ENCODE peak calls at places on chromosome 11, in seven cellular contexts. U is NCI-H1092; A is WTC11; M is GM23338; N is EH; Y is activated CD4-positive, alpha-beta T cell treated with anti-CD3 and anti-CD28 coated beads, Interleukin-2, amount 50 U/mL, for 4 hours; V is stimulated activated CD4-positive, alpha-beta T cell treated with anti-CD3 and anti-CD28 coated beads, Interleukin-2, amount 100 ng/mL, for 48 hours. E is an unnamed sample.
A peak's percentile ranks its signal among the peaks of the same experiment; 100 is the strongest.

GRCh38 chr11:13486926-13487660 is 8.7 kb downstream of the PTH start:
- DNase-seq in U (no peak), A (peak; percentile 88), M (peak; percentile 87), N (no peak), Y (peak; percentile 50), V (peak; percentile 62), E (no peak)

GRCh38 chr11:134913999-134914590 is 502.1 kb upstream of the B3GAT1 start:
- DNase-seq in U (no peak), A (no peak), M (no peak), N (no peak), Y (no peak), V (no peak), E (no peak)

GRCh38 chr11:3627291-3627690 is 14.5 kb downstream of the ART5 start:
- DNase-seq in U (no peak), A (no peak), M (no peak), N (peak; percentile 89), Y (no peak), V (no peak), E (peak; percentile 98)

GRCh38 chr11:63880031-63880841 is 36.7 kb downstream of the RCOR2 start:
- DNase-seq in U (no peak), A (no peak), M (no peak), N (peak; percentile 82), Y (no peak), V (no peak), E (peak; percentile 36)

GRCh38 chr11:75084883-75085282 is 11.8 kb downstream of the OR2AT4 start:
- DNase-seq in U (no peak), A (no peak), M (no peak), N (no peak), Y (no peak), V (no peak), E (no peak)

GRCh38 chr11:65352783-65353182 is 1.8 kb upstream of the TIGD3 start:
- DNase-seq in U (no peak), A (no peak), M (no peak), N (peak; percentile 37), Y (no peak), V (no peak), E (no peak)

GRCh38 chr11:77865805-77866204 is 44.9 kb downstream of the AAMDC start:
- DNase-seq in U (no peak), A (no peak), M (no peak), N (peak; percentile 80), Y (no peak), V (no peak), E (no peak)

GRCh38 chr11:10597877-10598341 is 29.4 kb upstream of the LYVE1 start:
- DNase-seq in U (no peak), A (no peak), M (no peak), N (no peak), Y (no peak), V (no peak), E (no peak)

GRCh38 chr11:62842171-62842717 is 2.9 kb upstream of the WDR74 start:
- DNase-seq in U (no peak), A (peak; percentile 53), M (peak; percentile 67), N (peak; percentile 46), Y (peak; percentile 24), V (no peak), E (no peak)

GRCh38 chr11:30147293-30147692 is 83.5 kb upstream of the FSHB start:
- DNase-seq in U (no peak), A (peak; percentile 20), M (peak; percentile 12), N (no peak), Y (no peak), V (no peak), E (no peak)

GRCh38 chr11:33016654-33017053 is 976 bp downstream of the DEPDC7 start:
- DNase-seq in U (no peak), A (no peak), M (no peak), N (peak; percentile 50), Y (no peak), V (no peak), E (peak; percentile 27)

GRCh38 chr11:123457187-123457770 is 27.2 kb downstream of the GRAMD1B start:
- DNase-seq in U (no peak), A (no peak), M (no peak), N (no peak), Y (no peak), V (no peak), E (no peak)

GRCh38 chr11:92964471-92964870 is 5.0 kb upstream of the MTNR1B start:
- DNase-seq in U (no peak), A (no peak), M (no peak), N (no peak), Y (no peak), V (no peak), E (no peak)

GRCh38 chr11:129386795-129387390 is 11.2 kb downstream of the BARX2 start:
- DNase-seq in U (no peak), A (no peak), M (no peak), N (peak; percentile 4), Y (no peak), V (no peak), E (no peak)

GRCh38 chr11:41613321-41613720 is 153.9 kb upstream of the LRRC4C start:
- DNase-seq in U (no peak), A (no peak), M (no peak), N (peak; percentile 28), Y (no peak), V (no peak), E (no peak)

GRCh38 chr11:65422104-65422632 is 430 bp upstream of the NEAT1 start:
- DNase-seq in U (peak; percentile 88), A (peak; percentile 96), M (peak; percentile 97), N (peak; percentile 96), Y (peak; percentile 90), V (peak; percentile 97), E (peak; percentile 81)

GRCh38 chr11:114026355-114026754 is 33.2 kb upstream of the ZBTB16 start:
- DNase-seq in U (no peak), A (peak; percentile 18), M (peak; percentile 83), N (peak; percentile 9), Y (no peak), V (no peak), E (peak; percentile 5)

GRCh38 chr11:60570970-60571369 is 55.8 kb downstream of the MS4A13 start:
- DNase-seq in U (no peak), A (no peak), M (no peak), N (no peak), Y (no peak), V (no peak), E (no peak)

GRCh38 chr11:27718346-27718852 is 18.1 kb upstream of the BDNF start:
- DNase-seq in U (peak; percentile 56), A (peak; percentile 75), M (peak; percentile 93), N (peak; percentile 96), Y (no peak), V (no peak), E (peak; percentile 84)

GRCh38 chr11:124928942-124929663 is 6.7 kb downstream of the HEPACAM start:
- DNase-seq in U (no peak), A (no peak), M (no peak), N (no peak), Y (no peak), V (no peak), E (no peak)

GRCh38 chr11:118415739-118416068 is 14.3 kb downstream of the ATP5MG start:
- DNase-seq in U (no peak), A (peak; percentile 46), M (peak; percentile 76), N (peak; percentile 97), Y (no peak), V (no peak), E (peak; percentile 87)

GRCh38 chr11:14413307-14414072 is 54.5 kb upstream of the RRAS2 start:
- DNase-seq in U (no peak), A (peak; percentile 64), M (peak; percentile 86), N (peak; percentile 78), Y (no peak), V (no peak), E (no peak)

GRCh38 chr11:134762248-134763029 is 350.4 kb upstream of the B3GAT1 start:
- DNase-seq in U (no peak), A (no peak), M (peak; percentile 56), N (no peak), Y (no peak), V (no peak), E (no peak)

GRCh38 chr11:69364901-69365300 is 70.9 kb downstream of the MYEOV start:
- DNase-seq in U (no peak), A (no peak), M (no peak), N (peak; percentile 62), Y (no peak), V (no peak), E (peak; percentile 47)

GRCh38 chr11:9002920-9003572 is 755 bp downstream of the NRIP3 start:
- DNase-seq in U (no peak), A (no peak), M (peak; percentile 27), N (peak; percentile 16), Y (peak; percentile 15), V (no peak), E (no peak)

GRCh38 chr11:30936476-30936875 is 350.3 kb upstream of the MPPED2 start:
- DNase-seq in U (no peak), A (no peak), M (no peak), N (no peak), Y (no peak), V (no peak), E (no peak)

GRCh38 chr11:33987975-33988580 is 63.5 kb upstream of the CAPRIN1 start:
- DNase-seq in U (peak; percentile 91), A (peak; percentile 82), M (peak; percentile 95), N (peak; percentile 75), Y (peak; percentile 63), V (peak; percentile 84), E (peak; percentile 66)

GRCh38 chr11:132943737-132944556 is 588.4 kb downstream of the OPCML start:
- DNase-seq in U (peak; percentile 16), A (peak; percentile 28), M (peak; percentile 62), N (peak; percentile 33), Y (no peak), V (no peak), E (no peak)

GRCh38 chr11:134908583-134908982 is 496.5 kb upstream of the B3GAT1 start:
- DNase-seq in U (no peak), A (no peak), M (no peak), N (no peak), Y (no peak), V (no peak), E (no peak)

GRCh38 chr11:131476266-131476665 is 105.9 kb downstream of the NTM start:
- DNase-seq in U (no peak), A (no peak), M (no peak), N (no peak), Y (no peak), V (no peak), E (no peak)

GRCh38 chr11:71311928-71312510 is 59.6 kb upstream of the SHANK2 start:
- DNase-seq in U (no peak), A (no peak), M (no peak), N (no peak), Y (no peak), V (no peak), E (no peak)

GRCh38 chr11:88689548-88690240 is 352.2 kb upstream of the CTSC start:
- DNase-seq in U (no peak), A (no peak), M (no peak), N (no peak), Y (no peak), V (no peak), E (no peak)

GRCh38 chr11:34148504-34149165 is 43.2 kb downstream of the NAT10 start:
- DNase-seq in U (no peak), A (no peak), M (no peak), N (no peak), Y (no peak), V (no peak), E (no peak)